ENCODE peak calls at places on chromosome 1, in four cellular contexts. X is SHP77, P is type B pancreatic cell, U is ascending aorta. C is an unnamed sample.
A peak's percentile ranks its signal among the peaks of the same experiment; 100 is the strongest.

GRCh38 chr1:108327534-108328462 is 83.9 kb upstream of the NBPF4 start:
- DNase-seq in U (no peak), P (no peak), X (no peak), C (no peak)

GRCh38 chr1:244920911-244921310 is 56.6 kb upstream of the HNRNPU start:
- DNase-seq in X (peak; percentile 4), P (no peak), U (no peak), C (no peak)

GRCh38 chr1:85048296-85049064 is at the start of gene MCOLN3:
- DNase-seq in U (no peak), X (no peak), P (peak; percentile 72), C (peak; percentile 12)

GRCh38 chr1:20614130-20614579 is 19.1 kb upstream of the PINK1 start:
- DNase-seq in P (no peak), U (no peak), X (no peak), C (no peak)

GRCh38 chr1:8283058-8283884 is 34.6 kb upstream of the SLC45A1 start:
- DNase-seq in X (no peak), P (no peak), U (peak; percentile 22), C (no peak)

GRCh38 chr1:248417854-248418253 is 15.0 kb downstream of the OR2T1 start:
- DNase-seq in P (no peak), U (no peak), X (no peak), C (no peak)

GRCh38 chr1:214074477-214074876 is 86.7 kb downstream of the PROX1 start:
- DNase-seq in P (no peak), U (no peak), X (no peak), C (no peak)

GRCh38 chr1:67558449-67559193 is 126.4 kb upstream of the GADD45A start:
- DNase-seq in U (no peak), P (no peak), X (no peak), C (no peak)

GRCh38 chr1:7299329-7299799 is 471.7 kb upstream of the VAMP3 start:
- DNase-seq in P (peak; percentile 56), U (no peak), X (peak; percentile 44), C (no peak)

GRCh38 chr1:31239653-31240241 is at the start of gene NKAIN1:
- DNase-seq in U (no peak), X (no peak), P (peak; percentile 78), C (no peak)

GRCh38 chr1:204651843-204652421 is 33.6 kb downstream of the LRRN2 start:
- DNase-seq in P (no peak), U (no peak), X (peak; percentile 51), C (no peak)

GRCh38 chr1:23722652-23723051 is 20.6 kb upstream of the ELOA start:
- DNase-seq in U (no peak), X (no peak), P (no peak), C (no peak)

GRCh38 chr1:44672254-44672955 is 1.9 kb downstream of the TMEM53 start:
- DNase-seq in P (no peak), X (peak; percentile 18), U (no peak), C (no peak)

GRCh38 chr1:198549863-198550262 is 9.4 kb upstream of the ATP6V1G3 start:
- DNase-seq in P (no peak), U (no peak), X (no peak), C (no peak)

GRCh38 chr1:13699510-13699909 is 478 bp upstream of the PRDM2 start:
- DNase-seq in P (no peak), X (no peak), U (no peak), C (no peak)

GRCh38 chr1:113388017-113388620 is 2.2 kb upstream of the MAGI3 start:
- DNase-seq in X (no peak), U (no peak), P (no peak), C (no peak)

GRCh38 chr1:11703357-11704225 is 12.1 kb downstream of the DRAXIN start:
- DNase-seq in X (no peak), P (no peak), U (no peak), C (no peak)

C was measured in cortex of kidney.